ENCODE peak calls at places on chromosome 11, in seven cellular contexts. One of them, this sample, is unnamed.

GRCh38 chr11:131033151-131033651 is 116.9 kb upstream of the SNX19 start:
- DNase-seq in mesendoderm: peak; percentile 94
- DNase-seq in GM10248: no peak
- DNase-seq in substantia nigra: no peak
- DNase-seq in KBM-7: no peak
- DNase-seq in activated CD8-positive, alpha-beta memory T cell treated with anti-CD3 and anti-CD28 coated beads for 4 hours: no peak
- DNase-seq in fibroblast of lung: peak; percentile 87
- DNase-seq in this sample: no peak

GRCh38 chr11:70796601-70797000 is 398.3 kb downstream of the CTTN start:
- DNase-seq in mesendoderm: peak; percentile 76
- DNase-seq in KBM-7: no peak
- DNase-seq in fibroblast of lung: no peak
- DNase-seq in activated CD8-positive, alpha-beta memory T cell treated with anti-CD3 and anti-CD28 coated beads for 4 hours: no peak
- DNase-seq in substantia nigra: no peak
- DNase-seq in GM10248: no peak
- DNase-seq in this sample: no peak

GRCh38 chr11:76769071-76769560 is 14.0 kb upstream of the TSKU start:
- DNase-seq in fibroblast of lung: peak; percentile 31
- DNase-seq in GM10248: no peak
- DNase-seq in mesendoderm: peak; percentile 94
- DNase-seq in KBM-7: no peak
- DNase-seq in activated CD8-positive, alpha-beta memory T cell treated with anti-CD3 and anti-CD28 coated beads for 4 hours: no peak
- DNase-seq in substantia nigra: no peak
- DNase-seq in this sample: no peak

GRCh38 chr11:111429066-111429506 is 50.0 kb upstream of the POU2AF1 start:
- DNase-seq in KBM-7: peak; percentile 56
- DNase-seq in GM10248: peak; percentile 58
- DNase-seq in substantia nigra: no peak
- DNase-seq in mesendoderm: peak; percentile 71
- DNase-seq in fibroblast of lung: peak; percentile 71
- DNase-seq in activated CD8-positive, alpha-beta memory T cell treated with anti-CD3 and anti-CD28 coated beads for 4 hours: peak; percentile 25
- DNase-seq in this sample: no peak

GRCh38 chr11:65216830-65217229 is 35.1 kb downstream of the CAPN1 start:
- DNase-seq in activated CD8-positive, alpha-beta memory T cell treated with anti-CD3 and anti-CD28 coated beads for 4 hours: no peak
- DNase-seq in KBM-7: no peak
- DNase-seq in mesendoderm: peak; percentile 31
- DNase-seq in GM10248: peak; percentile 25
- DNase-seq in substantia nigra: no peak
- DNase-seq in fibroblast of lung: no peak
- DNase-seq in this sample: no peak

GRCh38 chr11:60788401-60789110 is 3.4 kb downstream of the MS4A10 start:
- DNase-seq in mesendoderm: no peak
- DNase-seq in KBM-7: no peak
- DNase-seq in fibroblast of lung: no peak
- DNase-seq in activated CD8-positive, alpha-beta memory T cell treated with anti-CD3 and anti-CD28 coated beads for 4 hours: no peak
- DNase-seq in GM10248: no peak
- DNase-seq in substantia nigra: no peak
- DNase-seq in this sample: no peak

GRCh38 chr11:64597671-64598101 is 6.7 kb downstream of the SLC22A12 start:
- DNase-seq in KBM-7: no peak
- DNase-seq in substantia nigra: no peak
- DNase-seq in fibroblast of lung: no peak
- DNase-seq in mesendoderm: no peak
- DNase-seq in GM10248: no peak
- DNase-seq in activated CD8-positive, alpha-beta memory T cell treated with anti-CD3 and anti-CD28 coated beads for 4 hours: no peak
- DNase-seq in this sample: no peak

GRCh38 chr11:47446833-47447232 is 2.1 kb downstream of the RAPSN start:
- DNase-seq in KBM-7: no peak
- DNase-seq in fibroblast of lung: no peak
- DNase-seq in mesendoderm: no peak
- DNase-seq in activated CD8-positive, alpha-beta memory T cell treated with anti-CD3 and anti-CD28 coated beads for 4 hours: no peak
- DNase-seq in substantia nigra: no peak
- DNase-seq in GM10248: no peak
- DNase-seq in this sample: no peak

GRCh38 chr11:32148824-32149223 is 58.0 kb downstream of the RCN1 start:
- DNase-seq in mesendoderm: no peak
- DNase-seq in substantia nigra: no peak
- DNase-seq in fibroblast of lung: no peak
- DNase-seq in KBM-7: no peak
- DNase-seq in GM10248: no peak
- DNase-seq in activated CD8-positive, alpha-beta memory T cell treated with anti-CD3 and anti-CD28 coated beads for 4 hours: no peak
- DNase-seq in this sample: no peak

GRCh38 chr11:128867277-128867676 is at the start of gene KCNJ1:
- DNase-seq in activated CD8-positive, alpha-beta memory T cell treated with anti-CD3 and anti-CD28 coated beads for 4 hours: no peak
- DNase-seq in mesendoderm: no peak
- DNase-seq in fibroblast of lung: no peak
- DNase-seq in substantia nigra: no peak
- DNase-seq in KBM-7: peak; percentile 52
- DNase-seq in GM10248: no peak
- DNase-seq in this sample: no peak

GRCh38 chr11:1834791-1835670 is at the start of gene SYT8:
- DNase-seq in fibroblast of lung: no peak
- DNase-seq in KBM-7: no peak
- DNase-seq in activated CD8-positive, alpha-beta memory T cell treated with anti-CD3 and anti-CD28 coated beads for 4 hours: no peak
- DNase-seq in GM10248: no peak
- DNase-seq in substantia nigra: no peak
- DNase-seq in mesendoderm: no peak
- DNase-seq in this sample: no peak

GRCh38 chr11:78256962-78257361 is 68.2 kb downstream of the USP35 start:
- DNase-seq in activated CD8-positive, alpha-beta memory T cell treated with anti-CD3 and anti-CD28 coated beads for 4 hours: no peak
- DNase-seq in GM10248: no peak
- DNase-seq in KBM-7: peak; percentile 87
- DNase-seq in substantia nigra: no peak
- DNase-seq in fibroblast of lung: peak; percentile 89
- DNase-seq in mesendoderm: peak; percentile 27
- DNase-seq in this sample: no peak

GRCh38 chr11:3340025-3340424 is 38.9 kb downstream of the ZNF195 start:
- DNase-seq in GM10248: no peak
- DNase-seq in substantia nigra: no peak
- DNase-seq in activated CD8-positive, alpha-beta memory T cell treated with anti-CD3 and anti-CD28 coated beads for 4 hours: no peak
- DNase-seq in fibroblast of lung: peak; percentile 59
- DNase-seq in mesendoderm: peak; percentile 89
- DNase-seq in KBM-7: no peak
- DNase-seq in this sample: no peak

GRCh38 chr11:64746486-64746885 is 2.5 kb upstream of the RASGRP2 start:
- DNase-seq in substantia nigra: no peak
- DNase-seq in KBM-7: no peak
- DNase-seq in GM10248: no peak
- DNase-seq in fibroblast of lung: no peak
- DNase-seq in mesendoderm: no peak
- DNase-seq in activated CD8-positive, alpha-beta memory T cell treated with anti-CD3 and anti-CD28 coated beads for 4 hours: no peak
- DNase-seq in this sample: no peak

GRCh38 chr11:130674686-130675085 is 226.2 kb downstream of the ADAMTS15 start:
- DNase-seq in fibroblast of lung: no peak
- DNase-seq in mesendoderm: no peak
- DNase-seq in GM10248: no peak
- DNase-seq in activated CD8-positive, alpha-beta memory T cell treated with anti-CD3 and anti-CD28 coated beads for 4 hours: no peak
- DNase-seq in substantia nigra: no peak
- DNase-seq in KBM-7: no peak
- DNase-seq in this sample: no peak

GRCh38 chr11:93735627-93736026 is 5.7 kb downstream of the TAF1D start:
- DNase-seq in activated CD8-positive, alpha-beta memory T cell treated with anti-CD3 and anti-CD28 coated beads for 4 hours: no peak
- DNase-seq in GM10248: no peak
- DNase-seq in fibroblast of lung: no peak
- DNase-seq in mesendoderm: no peak
- DNase-seq in KBM-7: no peak
- DNase-seq in substantia nigra: no peak
- DNase-seq in this sample: no peak

GRCh38 chr11:114163231-114163631 is 103.7 kb downstream of the ZBTB16 start:
- DNase-seq in KBM-7: no peak
- DNase-seq in mesendoderm: no peak
- DNase-seq in GM10248: no peak
- DNase-seq in fibroblast of lung: no peak
- DNase-seq in substantia nigra: no peak
- DNase-seq in activated CD8-positive, alpha-beta memory T cell treated with anti-CD3 and anti-CD28 coated beads for 4 hours: no peak
- DNase-seq in this sample: no peak

GRCh38 chr11:77322926-77323590 is 21.6 kb upstream of the GDPD4 start:
- DNase-seq in mesendoderm: no peak
- DNase-seq in GM10248: no peak
- DNase-seq in substantia nigra: no peak
- DNase-seq in KBM-7: no peak
- DNase-seq in fibroblast of lung: no peak
- DNase-seq in activated CD8-positive, alpha-beta memory T cell treated with anti-CD3 and anti-CD28 coated beads for 4 hours: no peak
- DNase-seq in this sample: no peak

GRCh38 chr11:15418887-15419286 is 304.2 kb downstream of the INSC start:
- DNase-seq in GM10248: no peak
- DNase-seq in KBM-7: no peak
- DNase-seq in mesendoderm: no peak
- DNase-seq in fibroblast of lung: peak; percentile 13
- DNase-seq in substantia nigra: no peak
- DNase-seq in activated CD8-positive, alpha-beta memory T cell treated with anti-CD3 and anti-CD28 coated beads for 4 hours: no peak
- DNase-seq in this sample: no peak

GRCh38 chr11:83951521-83951920 is 665.4 kb upstream of the CCDC90B start:
- DNase-seq in substantia nigra: no peak
- DNase-seq in GM10248: no peak
- DNase-seq in mesendoderm: peak; percentile 28
- DNase-seq in fibroblast of lung: no peak
- DNase-seq in activated CD8-positive, alpha-beta memory T cell treated with anti-CD3 and anti-CD28 coated beads for 4 hours: no peak
- DNase-seq in KBM-7: no peak
- DNase-seq in this sample: no peak

GRCh38 chr11:67640021-67640757 is 626 bp upstream of the TBX10 start:
- DNase-seq in GM10248: peak; percentile 80
- DNase-seq in substantia nigra: peak; percentile 7
- DNase-seq in fibroblast of lung: peak; percentile 32
- DNase-seq in activated CD8-positive, alpha-beta memory T cell treated with anti-CD3 and anti-CD28 coated beads for 4 hours: no peak
- DNase-seq in KBM-7: peak; percentile 56
- DNase-seq in mesendoderm: peak; percentile 75
- DNase-seq in this sample: no peak

GRCh38 chr11:15148181-15148580 is 33.5 kb downstream of the INSC start:
- DNase-seq in mesendoderm: no peak
- DNase-seq in KBM-7: no peak
- DNase-seq in GM10248: no peak
- DNase-seq in fibroblast of lung: no peak
- DNase-seq in activated CD8-positive, alpha-beta memory T cell treated with anti-CD3 and anti-CD28 coated beads for 4 hours: no peak
- DNase-seq in substantia nigra: no peak
- DNase-seq in this sample: no peak

GRCh38 chr11:65468874-65469333 is 29.9 kb upstream of the MALAT1 start:
- DNase-seq in KBM-7: peak; percentile 79
- DNase-seq in mesendoderm: peak; percentile 91
- DNase-seq in GM10248: peak; percentile 79
- DNase-seq in substantia nigra: no peak
- DNase-seq in fibroblast of lung: no peak
- DNase-seq in activated CD8-positive, alpha-beta memory T cell treated with anti-CD3 and anti-CD28 coated beads for 4 hours: no peak
- DNase-seq in this sample: no peak

GRCh38 chr11:66310324-66310723 is 6.5 kb downstream of the CD248 start:
- DNase-seq in GM10248: no peak
- DNase-seq in activated CD8-positive, alpha-beta memory T cell treated with anti-CD3 and anti-CD28 coated beads for 4 hours: no peak
- DNase-seq in mesendoderm: no peak
- DNase-seq in fibroblast of lung: no peak
- DNase-seq in KBM-7: no peak
- DNase-seq in substantia nigra: no peak
- DNase-seq in this sample: no peak

GRCh38 chr11:43919852-43920597 is 22.4 kb upstream of the C11orf96 start:
- DNase-seq in GM10248: no peak
- DNase-seq in KBM-7: no peak
- DNase-seq in activated CD8-positive, alpha-beta memory T cell treated with anti-CD3 and anti-CD28 coated beads for 4 hours: no peak
- DNase-seq in fibroblast of lung: peak; percentile 88
- DNase-seq in mesendoderm: no peak
- DNase-seq in substantia nigra: no peak
- DNase-seq in this sample: no peak

GRCh38 chr11:116501728-116502127 is 271.1 kb downstream of the BUD13 start:
- DNase-seq in KBM-7: no peak
- DNase-seq in activated CD8-positive, alpha-beta memory T cell treated with anti-CD3 and anti-CD28 coated beads for 4 hours: no peak
- DNase-seq in GM10248: no peak
- DNase-seq in mesendoderm: no peak
- DNase-seq in fibroblast of lung: no peak
- DNase-seq in substantia nigra: no peak
- DNase-seq in this sample: no peak

GRCh38 chr11:129639300-129639699 is 176.3 kb upstream of the TMEM45B start:
- DNase-seq in substantia nigra: no peak
- DNase-seq in mesendoderm: no peak
- DNase-seq in GM10248: no peak
- DNase-seq in KBM-7: no peak
- DNase-seq in activated CD8-positive, alpha-beta memory T cell treated with anti-CD3 and anti-CD28 coated beads for 4 hours: no peak
- DNase-seq in fibroblast of lung: peak; percentile 92
- DNase-seq in this sample: no peak

GRCh38 chr11:4713241-4713640 is 8.7 kb downstream of the MMP26 start:
- DNase-seq in substantia nigra: no peak
- DNase-seq in activated CD8-positive, alpha-beta memory T cell treated with anti-CD3 and anti-CD28 coated beads for 4 hours: no peak
- DNase-seq in mesendoderm: no peak
- DNase-seq in GM10248: no peak
- DNase-seq in KBM-7: no peak
- DNase-seq in fibroblast of lung: no peak
- DNase-seq in this sample: no peak

GRCh38 chr11:61187505-61188130 is 15.7 kb upstream of the PGA3 start:
- DNase-seq in fibroblast of lung: peak; percentile 81
- DNase-seq in activated CD8-positive, alpha-beta memory T cell treated with anti-CD3 and anti-CD28 coated beads for 4 hours: peak; percentile 73
- DNase-seq in KBM-7: peak; percentile 83
- DNase-seq in GM10248: peak; percentile 82
- DNase-seq in mesendoderm: peak; percentile 80
- DNase-seq in substantia nigra: peak; percentile 8
- DNase-seq in this sample: peak; percentile 62

GRCh38 chr11:96200243-96200642 is 142.8 kb downstream of the MAML2 start:
- DNase-seq in activated CD8-positive, alpha-beta memory T cell treated with anti-CD3 and anti-CD28 coated beads for 4 hours: no peak
- DNase-seq in substantia nigra: no peak
- DNase-seq in KBM-7: no peak
- DNase-seq in GM10248: no peak
- DNase-seq in fibroblast of lung: peak; percentile 70
- DNase-seq in mesendoderm: peak; percentile 55
- DNase-seq in this sample: no peak

This sample was measured in GM12891.